ENCODE peak calls at places on chromosomes 5 and 9, in six cellular contexts. H, V, K, Q, G and D are unnamed samples.
A peak's percentile ranks its signal among the peaks of the same experiment; 100 is the strongest.

GRCh38 chr9:93196095-93197055 is 12.4 kb downstream of the WNK2 start:
- DNase-seq in Q (no peak), K (no peak), G (no peak), V (no peak), H (no peak), D (no peak)

GRCh38 chr9:78697653-78698052 is 400.7 kb downstream of the PSAT1 start:
- DNase-seq in K (no peak), H (no peak), V (no peak), Q (no peak), G (no peak), D (no peak)

GRCh38 chr9:31347082-31347617 is 1037.3 kb upstream of the ACO1 start:
- DNase-seq in V (no peak), Q (peak; percentile 75), K (peak; percentile 4), H (peak; percentile 22), G (peak; percentile 3), D (no peak)

GRCh38 chr5:142412581-142412980 is 87.8 kb upstream of the SPRY4 start:
- DNase-seq in H (no peak), Q (no peak), V (no peak), G (no peak), K (no peak), D (no peak)

GRCh38 chr5:115850771-115851416 is 9.2 kb downstream of the AP3S1 start:
- DNase-seq in Q (peak; percentile 72), G (no peak), H (no peak), V (no peak), K (no peak), D (no peak)

GRCh38 chr9:20701058-20701457 is 17.0 kb downstream of the FOCAD start:
- DNase-seq in G (no peak), H (no peak), Q (peak; percentile 20), V (no peak), K (no peak), D (no peak)

GRCh38 chr9:137045294-137046093 is 483 bp downstream of the NPDC1 start:
- DNase-seq in Q (peak; percentile 55), K (peak; percentile 32), H (no peak), G (peak; percentile 78), V (no peak), D (peak; percentile 61)

GRCh38 chr9:70945301-70945700 is 176.1 kb downstream of the TRPM3 start:
- DNase-seq in G (no peak), V (no peak), H (no peak), Q (no peak), K (peak; percentile 12), D (no peak)

GRCh38 chr5:148312159-148312558 is at the start of gene SPINK7:
- DNase-seq in Q (no peak), V (no peak), G (no peak), K (no peak), H (no peak), D (no peak)

GRCh38 chr5:42022383-42022782 is 97.3 kb downstream of the FBXO4 start:
- DNase-seq in V (no peak), H (no peak), K (no peak), G (no peak), Q (no peak), D (no peak)

GRCh38 chr5:124952566-124952965 is 206.1 kb upstream of the ZNF608 start:
- DNase-seq in H (no peak), Q (no peak), G (no peak), K (no peak), V (no peak), D (no peak)

GRCh38 chr5:54021413-54022155 is 288.8 kb downstream of the ARL15 start:
- DNase-seq in H (no peak), G (no peak), V (no peak), Q (peak; percentile 43), K (peak; percentile 36), D (no peak)

GRCh38 chr9:100473271-100474081 is 527 bp downstream of the TMEFF1 start:
- DNase-seq in H (no peak), V (no peak), K (peak; percentile 12), Q (peak; percentile 41), G (peak; percentile 57), D (peak; percentile 74)

GRCh38 chr5:90093931-90094485 is 315.5 kb downstream of the CETN3 start:
- DNase-seq in H (no peak), V (no peak), G (no peak), Q (peak; percentile 63), K (no peak), D (no peak)

GRCh38 chr5:66118294-66118693 is 25.8 kb upstream of the SREK1 start:
- DNase-seq in Q (no peak), K (no peak), V (peak; percentile 24), G (no peak), H (no peak), D (no peak)

GRCh38 chr5:113043491-113043931 is 66.9 kb downstream of the DCP2 start:
- DNase-seq in G (peak; percentile 75), Q (peak; percentile 54), H (peak; percentile 45), K (no peak), V (peak; percentile 72), D (peak; percentile 49)

GRCh38 chr9:31355159-31355882 is 1029.1 kb upstream of the ACO1 start:
- DNase-seq in V (no peak), K (no peak), Q (no peak), H (no peak), G (no peak), D (no peak)

GRCh38 chr9:106962615-106963363 is 99.8 kb downstream of the ZNF462 start:
- DNase-seq in V (no peak), Q (peak; percentile 75), K (no peak), G (no peak), H (no peak), D (no peak)

GRCh38 chr9:90642570-90643539 is at the start of gene DIRAS2:
- DNase-seq in K (peak; percentile 9), V (peak; percentile 22), G (peak; percentile 84), Q (peak; percentile 50), H (no peak), D (peak; percentile 80)

GRCh38 chr9:72494051-72494450 is 27.4 kb upstream of the TMC1 start:
- DNase-seq in K (no peak), H (no peak), V (no peak), G (no peak), Q (no peak), D (no peak)

GRCh38 chr9:108813951-108814601 is 41.7 kb downstream of the ACTL7B start:
- DNase-seq in Q (peak; percentile 48), H (no peak), G (peak; percentile 38), K (peak; percentile 28), V (no peak), D (no peak)

GRCh38 chr5:173812811-173813550 is 75.2 kb upstream of the CPEB4 start:
- DNase-seq in K (no peak), H (no peak), Q (peak; percentile 66), G (no peak), V (no peak), D (no peak)

GRCh38 chr9:8489845-8490244 is 690.3 kb upstream of the DMAC1 start:
- DNase-seq in K (no peak), V (no peak), Q (no peak), G (no peak), H (no peak), D (no peak)

DNA sequence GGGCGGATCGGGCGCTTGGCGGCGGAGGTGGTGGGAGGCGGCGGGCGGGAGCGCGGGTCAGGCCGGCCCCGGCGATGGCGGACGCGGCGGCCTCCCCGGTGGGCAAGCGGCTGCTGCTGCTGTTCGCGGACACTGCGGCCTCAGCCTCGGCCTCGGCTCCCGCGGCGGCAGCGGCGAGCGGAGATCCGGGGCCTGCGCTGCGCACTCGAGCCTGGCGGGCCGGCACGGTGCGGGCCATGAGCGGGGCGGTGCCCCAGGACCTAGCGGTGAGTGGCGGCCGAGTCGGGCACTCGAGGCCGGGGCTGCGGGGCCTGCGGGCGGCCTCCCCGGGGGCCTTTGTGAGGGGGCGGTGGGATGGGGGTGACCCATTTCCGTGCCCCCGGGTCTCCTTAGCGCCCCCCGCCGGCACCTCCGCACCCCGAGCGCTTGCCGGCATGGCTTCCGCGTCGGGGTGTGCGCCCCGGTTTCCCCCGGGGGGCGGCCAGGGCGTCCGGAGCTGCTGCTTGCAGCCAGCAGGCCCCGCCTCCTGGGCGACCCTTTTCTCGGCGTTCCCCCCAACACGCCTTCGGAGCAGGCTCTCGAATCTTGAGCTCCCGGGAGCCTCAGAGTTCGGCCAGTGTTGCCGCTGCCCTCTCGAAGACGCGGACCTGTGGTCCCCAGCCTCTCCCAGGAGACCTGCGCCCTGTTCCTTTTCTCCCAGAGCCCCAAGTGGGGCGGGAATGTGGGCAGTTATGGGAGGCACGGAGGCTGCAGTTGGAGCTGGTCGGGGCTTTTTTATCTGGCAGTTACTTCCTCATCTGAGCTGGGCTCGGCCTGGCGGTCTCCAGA is 451 bp downstream of the KDM3B start:
- DNase-seq in K (no peak), Q (peak; percentile 66), V (peak; percentile 62), H (peak; percentile 83), G (peak; percentile 68), D (peak; percentile 67)
- TF ChIP-seq CTCF in K (peak; percentile 11), Q (no peak), V (peak; percentile 55), H (no peak), G (peak; percentile 55), D (no peak)

DNA sequence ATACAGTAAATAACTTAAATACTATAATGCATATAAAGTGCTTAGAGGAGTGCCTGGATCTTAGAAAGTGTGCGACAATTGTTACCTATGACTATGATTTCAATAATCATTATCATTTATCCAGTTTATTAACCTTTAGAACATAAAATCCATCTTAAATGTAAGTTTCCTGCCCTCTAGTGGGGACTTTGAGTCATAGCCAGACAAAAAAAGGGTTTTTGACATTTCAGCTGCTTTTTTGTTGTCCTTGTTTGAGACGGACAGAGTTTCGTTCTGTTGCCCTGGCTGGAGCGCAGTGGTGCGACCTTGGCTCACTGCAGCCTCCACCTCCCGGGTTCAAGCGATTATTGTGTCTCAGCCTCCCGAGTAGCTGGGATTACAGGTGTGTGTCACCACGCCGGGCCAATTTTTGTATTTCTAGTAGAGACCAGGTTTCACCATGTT is 9.7 kb upstream of the C9orf152 start:
- DNase-seq in K (no peak), V (no peak), Q (peak; percentile 69), H (no peak), G (peak; percentile 78), D (no peak)
- TF ChIP-seq CTCF in K (peak; percentile 45), V (peak; percentile 85), Q (peak; percentile 71), H (peak; percentile 84), G (peak; percentile 67), D (peak; percentile 77)

GRCh38 chr5:60883229-60883628 is 39.2 kb upstream of the ELOVL7 start:
- DNase-seq in Q (peak; percentile 20), V (no peak), H (no peak), K (no peak), G (peak; percentile 43), D (no peak)
- TF ChIP-seq CTCF in Q (peak; percentile 42), V (peak; percentile 31), H (no peak), K (peak; percentile 39), G (peak; percentile 62), D (no peak)

GRCh38 chr5:36734422-36734821 is 128.0 kb downstream of the SLC1A3 start:
- DNase-seq in G (peak; percentile 61), V (no peak), H (no peak), Q (peak; percentile 69), K (no peak), D (no peak)
- TF ChIP-seq CTCF in G (peak; percentile 74), V (peak; percentile 34), H (no peak), Q (peak; percentile 31), K (no peak), D (no peak)

DNA sequence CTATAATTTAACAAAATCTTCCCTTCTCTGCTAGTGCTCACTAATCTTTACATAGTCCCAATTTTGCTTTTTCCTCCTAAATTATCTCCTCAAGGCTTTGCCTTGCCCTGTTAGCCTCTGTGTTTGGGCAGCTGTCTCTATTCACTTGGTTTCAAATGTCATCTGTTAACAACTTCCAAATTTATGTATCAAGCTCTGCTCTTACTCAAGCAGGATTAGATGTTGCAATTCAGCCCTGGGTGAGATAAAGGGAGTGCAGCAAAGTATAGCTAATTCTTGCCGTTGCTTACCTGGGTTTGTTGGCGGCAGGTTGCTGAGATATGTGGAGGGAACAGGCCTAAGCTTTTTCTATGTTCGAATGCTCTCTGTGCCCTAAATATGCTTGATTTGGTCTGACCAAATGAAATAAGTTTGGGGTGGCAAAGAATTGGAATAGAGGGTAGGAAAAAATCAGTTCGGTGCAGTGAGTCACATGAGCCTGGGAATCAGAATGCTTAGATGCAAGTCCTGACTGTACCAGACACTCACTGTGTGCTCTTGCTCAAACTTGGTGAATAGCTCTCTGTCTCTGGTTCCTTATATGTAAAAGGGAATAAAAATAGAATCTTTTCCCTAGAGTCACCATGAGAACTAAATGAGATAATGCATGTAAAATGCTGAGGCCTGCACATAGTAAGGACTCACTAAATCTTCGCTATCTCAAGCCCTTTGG is 483.7 kb downstream of the DMAC1 start:
- DNase-seq in Q (peak; percentile 78), V (no peak), H (no peak), G (no peak), K (peak; percentile 71), D (no peak)
- TF ChIP-seq CTCF in Q (no peak), V (no peak), H (no peak), G (no peak), K (no peak), D (no peak)